ENCODE peak calls at places on chromosomes 3 and 15, in seven cellular contexts. One of them, this sample, is unnamed.

GRCh38 chr3:190034446-190034845 is 86.3 kb downstream of the P3H2 start:
- DNase-seq in Jurkat, Clone E6-1: no peak
- DNase-seq in BJ: no peak
- DNase-seq in foreskin fibroblast: no peak
- DNase-seq in AG10803: no peak
- DNase-seq in small intestine: no peak
- DNase-seq in fibroblast of the aortic adventitia: no peak
- DNase-seq in this sample: no peak

GRCh38 chr15:77633913-77634265 is 1.2 kb upstream of the LINGO1 start:
- DNase-seq in Jurkat, Clone E6-1: no peak
- DNase-seq in AG10803: no peak
- DNase-seq in foreskin fibroblast: no peak
- DNase-seq in fibroblast of the aortic adventitia: no peak
- DNase-seq in BJ: no peak
- DNase-seq in small intestine: no peak
- DNase-seq in this sample: no peak

GRCh38 chr3:13394363-13394762 is 25.8 kb downstream of the NUP210 start:
- DNase-seq in Jurkat, Clone E6-1: no peak
- DNase-seq in small intestine: no peak
- DNase-seq in BJ: no peak
- DNase-seq in AG10803: no peak
- DNase-seq in fibroblast of the aortic adventitia: no peak
- DNase-seq in foreskin fibroblast: no peak
- DNase-seq in this sample: no peak

GRCh38 chr3:27358372-27358771 is 10.8 kb downstream of the NEK10 start:
- DNase-seq in Jurkat, Clone E6-1: no peak
- DNase-seq in small intestine: no peak
- DNase-seq in fibroblast of the aortic adventitia: no peak
- DNase-seq in foreskin fibroblast: no peak
- DNase-seq in BJ: no peak
- DNase-seq in AG10803: no peak
- DNase-seq in this sample: no peak

GRCh38 chr3:59919581-59919980 is 869.8 kb upstream of the CFAP20DC start:
- DNase-seq in Jurkat, Clone E6-1: no peak
- DNase-seq in fibroblast of the aortic adventitia: no peak
- DNase-seq in foreskin fibroblast: no peak
- DNase-seq in small intestine: no peak
- DNase-seq in BJ: no peak
- DNase-seq in AG10803: no peak
- DNase-seq in this sample: no peak

GRCh38 chr3:78337801-78338211 is 1297.9 kb downstream of the ROBO2 start:
- DNase-seq in Jurkat, Clone E6-1: no peak
- DNase-seq in small intestine: no peak
- DNase-seq in foreskin fibroblast: peak
- DNase-seq in BJ: peak
- DNase-seq in fibroblast of the aortic adventitia: no peak
- DNase-seq in AG10803: peak
- DNase-seq in this sample: peak

GRCh38 chr3:132721479-132722164 is 587 bp downstream of the NPHP3 start:
- DNase-seq in small intestine: peak
- DNase-seq in foreskin fibroblast: peak
- DNase-seq in Jurkat, Clone E6-1: no peak
- DNase-seq in fibroblast of the aortic adventitia: peak
- DNase-seq in BJ: no peak
- DNase-seq in AG10803: peak
- DNase-seq in this sample: peak

GRCh38 chr3:101940521-101940992 is 91.2 kb downstream of the NFKBIZ start:
- DNase-seq in foreskin fibroblast: peak
- DNase-seq in AG10803: peak
- DNase-seq in fibroblast of the aortic adventitia: peak
- DNase-seq in Jurkat, Clone E6-1: no peak
- DNase-seq in BJ: peak
- DNase-seq in small intestine: no peak
- DNase-seq in this sample: peak

GRCh38 chr15:79341361-79341760 is 30.4 kb downstream of the TMED3 start:
- DNase-seq in Jurkat, Clone E6-1: no peak
- DNase-seq in small intestine: no peak
- DNase-seq in fibroblast of the aortic adventitia: no peak
- DNase-seq in AG10803: no peak
- DNase-seq in BJ: no peak
- DNase-seq in foreskin fibroblast: no peak
- DNase-seq in this sample: no peak

GRCh38 chr3:39149059-39149455 is 4.3 kb downstream of the CSRNP1 start:
- DNase-seq in BJ: no peak
- DNase-seq in AG10803: no peak
- DNase-seq in Jurkat, Clone E6-1: no peak
- DNase-seq in foreskin fibroblast: no peak
- DNase-seq in fibroblast of the aortic adventitia: no peak
- DNase-seq in small intestine: no peak
- DNase-seq in this sample: no peak
- H3K4me3 ChIP-seq in BJ: no peak
- H3K4me3 ChIP-seq in AG10803: no peak
- H3K4me3 ChIP-seq in Jurkat, Clone E6-1: no peak
- H3K4me3 ChIP-seq in foreskin fibroblast: no peak
- H3K4me3 ChIP-seq in fibroblast of the aortic adventitia: no peak
- H3K4me3 ChIP-seq in small intestine: no peak
- H3K4me3 ChIP-seq in this sample: no peak

DNA sequence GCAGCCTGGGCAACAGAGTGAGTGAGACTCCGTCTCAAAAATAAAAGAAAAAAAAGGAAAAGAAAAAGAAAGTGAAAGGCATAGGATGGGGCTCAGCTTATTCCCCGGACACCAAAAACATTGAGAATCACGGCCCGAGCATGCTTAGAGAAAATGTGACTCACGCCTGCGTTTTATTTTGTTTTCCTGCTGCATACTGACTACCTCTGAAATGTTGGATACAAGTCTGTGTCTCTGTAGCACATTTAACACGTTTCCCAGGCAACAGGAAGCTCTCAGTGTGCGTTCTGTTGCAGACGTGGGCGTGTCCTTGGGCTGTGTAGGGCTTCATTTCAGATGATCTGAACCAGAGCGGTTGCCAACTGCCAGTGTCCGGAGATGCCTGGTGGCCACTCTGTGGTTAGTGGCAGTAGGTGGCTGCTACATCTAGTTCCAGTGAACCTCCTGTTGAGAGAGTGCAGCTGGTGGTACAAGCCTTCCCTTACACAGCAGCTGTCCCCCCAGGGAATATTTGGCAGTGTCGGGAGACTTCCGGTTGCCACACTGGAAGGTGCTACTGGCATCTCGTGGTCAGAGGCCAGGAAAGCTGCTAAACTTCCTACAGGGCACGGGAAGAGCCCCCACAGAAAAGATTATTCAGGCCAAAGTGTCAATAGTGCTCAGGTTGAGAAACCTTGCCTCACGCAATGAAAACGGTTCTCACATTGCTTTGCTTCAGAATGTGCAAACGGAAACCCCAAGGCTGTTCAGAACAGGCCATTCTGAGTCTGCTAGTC is 3.0 kb downstream of the SLC51A start:
- DNase-seq in Jurkat, Clone E6-1: peak
- DNase-seq in foreskin fibroblast: peak
- DNase-seq in BJ: peak
- DNase-seq in AG10803: peak
- DNase-seq in fibroblast of the aortic adventitia: peak
- DNase-seq in small intestine: peak
- DNase-seq in this sample: peak
- H3K4me3 ChIP-seq in Jurkat, Clone E6-1: peak
- H3K4me3 ChIP-seq in foreskin fibroblast: peak
- H3K4me3 ChIP-seq in BJ: peak
- H3K4me3 ChIP-seq in AG10803: peak
- H3K4me3 ChIP-seq in fibroblast of the aortic adventitia: peak
- H3K4me3 ChIP-seq in small intestine: peak
- H3K4me3 ChIP-seq in this sample: peak

GRCh38 chr3:53074366-53074696 is 28.5 kb upstream of the SFMBT1 start:
- DNase-seq in AG10803: no peak
- DNase-seq in fibroblast of the aortic adventitia: no peak
- DNase-seq in BJ: no peak
- DNase-seq in Jurkat, Clone E6-1: no peak
- DNase-seq in foreskin fibroblast: no peak
- DNase-seq in small intestine: no peak
- DNase-seq in this sample: no peak

GRCh38 chr3:53072653-53073552 is 27.0 kb upstream of the SFMBT1 start:
- DNase-seq in foreskin fibroblast: peak
- DNase-seq in Jurkat, Clone E6-1: peak
- DNase-seq in fibroblast of the aortic adventitia: peak
- DNase-seq in AG10803: peak
- DNase-seq in small intestine: peak
- DNase-seq in BJ: no peak
- DNase-seq in this sample: peak

GRCh38 chr3:53069422-53070068 is 23.7 kb upstream of the SFMBT1 start:
- DNase-seq in BJ: no peak
- DNase-seq in AG10803: no peak
- DNase-seq in Jurkat, Clone E6-1: no peak
- DNase-seq in foreskin fibroblast: no peak
- DNase-seq in fibroblast of the aortic adventitia: peak
- DNase-seq in small intestine: no peak
- DNase-seq in this sample: no peak

GRCh38 chr3:53073553-53074365 is 27.9 kb upstream of the SFMBT1 start:
- DNase-seq in foreskin fibroblast: no peak
- DNase-seq in BJ: no peak
- DNase-seq in fibroblast of the aortic adventitia: no peak
- DNase-seq in small intestine: no peak
- DNase-seq in Jurkat, Clone E6-1: no peak
- DNase-seq in AG10803: no peak
- DNase-seq in this sample: no peak

GRCh38 chr3:53071882-53072431 is 26.1 kb upstream of the SFMBT1 start:
- DNase-seq in foreskin fibroblast: no peak
- DNase-seq in Jurkat, Clone E6-1: no peak
- DNase-seq in fibroblast of the aortic adventitia: no peak
- DNase-seq in AG10803: no peak
- DNase-seq in BJ: no peak
- DNase-seq in small intestine: no peak
- DNase-seq in this sample: no peak
- H3K4me3 ChIP-seq in foreskin fibroblast: peak
- H3K4me3 ChIP-seq in Jurkat, Clone E6-1: peak
- H3K4me3 ChIP-seq in fibroblast of the aortic adventitia: no peak
- H3K4me3 ChIP-seq in AG10803: peak
- H3K4me3 ChIP-seq in BJ: no peak
- H3K4me3 ChIP-seq in small intestine: peak
- H3K4me3 ChIP-seq in this sample: no peak

GRCh38 chr3:171245796-171246453 is 214.3 kb downstream of the TNIK start:
- DNase-seq in foreskin fibroblast: no peak
- DNase-seq in small intestine: no peak
- DNase-seq in fibroblast of the aortic adventitia: no peak
- DNase-seq in BJ: no peak
- DNase-seq in Jurkat, Clone E6-1: no peak
- DNase-seq in AG10803: no peak
- DNase-seq in this sample: no peak
- H3K4me3 ChIP-seq in foreskin fibroblast: no peak
- H3K4me3 ChIP-seq in small intestine: no peak
- H3K4me3 ChIP-seq in fibroblast of the aortic adventitia: no peak
- H3K4me3 ChIP-seq in BJ: no peak
- H3K4me3 ChIP-seq in Jurkat, Clone E6-1: no peak
- H3K4me3 ChIP-seq in AG10803: no peak
- H3K4me3 ChIP-seq in this sample: no peak

DNA sequence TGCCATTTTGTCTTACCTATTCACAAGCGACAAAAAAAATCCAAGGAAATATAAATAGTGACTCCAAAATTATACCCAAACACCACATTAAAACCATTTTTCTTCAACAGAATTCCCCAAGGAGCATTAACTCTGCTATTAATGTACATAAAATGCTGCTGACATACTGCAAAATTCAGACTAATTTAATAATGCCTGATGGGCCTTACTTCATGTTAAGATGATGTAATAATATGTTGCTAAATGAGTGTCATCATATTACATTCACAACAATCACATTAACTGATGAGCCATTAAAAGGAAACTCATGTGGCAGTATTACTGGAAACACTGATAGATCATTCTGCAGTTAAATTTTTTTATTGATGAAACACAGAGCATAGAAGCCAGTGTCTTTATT is 204.9 kb upstream of the CGNL1 start:
- DNase-seq in foreskin fibroblast: peak
- DNase-seq in AG10803: peak
- DNase-seq in small intestine: no peak
- DNase-seq in BJ: no peak
- DNase-seq in fibroblast of the aortic adventitia: no peak
- DNase-seq in Jurkat, Clone E6-1: no peak
- DNase-seq in this sample: no peak
- H3K4me3 ChIP-seq in foreskin fibroblast: no peak
- H3K4me3 ChIP-seq in AG10803: no peak
- H3K4me3 ChIP-seq in small intestine: no peak
- H3K4me3 ChIP-seq in BJ: no peak
- H3K4me3 ChIP-seq in fibroblast of the aortic adventitia: no peak
- H3K4me3 ChIP-seq in Jurkat, Clone E6-1: no peak
- H3K4me3 ChIP-seq in this sample: no peak

DNA sequence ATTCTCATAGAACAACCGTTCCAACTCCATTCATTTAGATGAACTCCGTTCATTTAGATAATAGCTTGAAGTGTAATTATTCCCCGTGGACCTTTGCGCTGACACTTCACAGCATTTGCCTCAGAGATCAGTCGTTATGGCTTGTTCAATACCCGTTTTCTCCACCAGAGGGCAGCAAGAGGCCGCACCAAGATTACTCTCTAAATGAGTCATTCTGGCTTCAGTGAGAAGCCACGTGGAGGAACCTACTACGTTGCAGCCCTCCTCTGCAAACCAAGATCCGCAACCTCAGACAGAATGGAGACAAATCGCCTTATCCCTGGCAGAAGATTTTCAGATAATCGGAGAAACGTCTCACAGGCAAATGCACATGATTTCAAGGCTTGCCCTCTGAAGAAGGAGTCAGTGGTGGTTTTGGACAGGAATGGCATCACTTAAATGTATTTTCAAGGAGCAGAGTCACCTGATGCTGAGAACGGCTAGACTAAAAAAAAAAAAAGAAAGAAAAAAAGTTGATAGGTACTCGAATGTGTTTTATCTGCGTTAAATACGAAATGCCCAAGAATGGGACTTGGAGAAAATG is 60.5 kb downstream of the GTPBP8 start:
- DNase-seq in Jurkat, Clone E6-1: peak
- DNase-seq in foreskin fibroblast: peak
- DNase-seq in fibroblast of the aortic adventitia: peak
- DNase-seq in AG10803: peak
- DNase-seq in small intestine: peak
- DNase-seq in BJ: no peak
- DNase-seq in this sample: peak
- H3K4me3 ChIP-seq in Jurkat, Clone E6-1: no peak
- H3K4me3 ChIP-seq in foreskin fibroblast: no peak
- H3K4me3 ChIP-seq in fibroblast of the aortic adventitia: no peak
- H3K4me3 ChIP-seq in AG10803: no peak
- H3K4me3 ChIP-seq in small intestine: no peak
- H3K4me3 ChIP-seq in BJ: no peak
- H3K4me3 ChIP-seq in this sample: no peak

This sample was measured in AG09309.